ENCODE peak calls at places on chromosomes 2 and 18, in ten cellular contexts. P, D, H, E, C, X, F, B, R and W are unnamed samples.

GRCh38 chr2:240401308-240401707 is 34.2 kb upstream of the GPC1 start:
- DNase-seq in P (peak; percentile 62), D (peak; percentile 18), H (no peak), E (no peak), C (no peak), X (no peak), F (no peak), B (no peak), R (no peak), W (no peak)

GRCh38 chr2:144659731-144660275 is 139.9 kb upstream of the ZEB2 start:
- DNase-seq in P (no peak), D (no peak), H (no peak), E (peak; percentile 69), C (no peak), X (peak; percentile 99), F (peak; percentile 96), B (no peak), R (peak; percentile 100), W (no peak)

GRCh38 chr2:42371621-42372473 is 10.8 kb upstream of the COX7A2L start:
- DNase-seq in P (no peak), D (no peak), H (no peak), E (no peak), C (no peak), X (no peak), F (no peak), B (no peak), R (peak; percentile 21), W (no peak)

GRCh38 chr2:229340086-229340760 is 69.1 kb upstream of the PID1 start:
- DNase-seq in P (no peak), D (no peak), H (no peak), E (no peak), C (no peak), X (peak; percentile 52), F (peak; percentile 53), B (no peak), R (peak; percentile 32), W (no peak)

GRCh38 chr2:224449212-224450147 is 47.6 kb upstream of the FAM124B start:
- DNase-seq in P (no peak), D (no peak), H (no peak), E (no peak), C (peak; percentile 44), X (no peak), F (peak; percentile 48), B (peak; percentile 42), R (peak; percentile 43), W (no peak)

GRCh38 chr18:3966985-3967856 is 487.9 kb downstream of the DLGAP1 start:
- DNase-seq in P (no peak), D (peak; percentile 46), H (no peak), E (no peak), C (no peak), X (peak; percentile 66), F (peak; percentile 29), B (no peak), R (no peak), W (no peak)

GRCh38 chr2:104786204-104786603 is 67.7 kb upstream of the POU3F3 start:
- DNase-seq in P (no peak), D (no peak), H (no peak), E (no peak), C (no peak), X (no peak), F (no peak), B (no peak), R (no peak), W (no peak)

GRCh38 chr2:186065491-186065890 is 326.9 kb downstream of the FSIP2 start:
- DNase-seq in P (no peak), D (no peak), H (no peak), E (no peak), C (no peak), X (no peak), F (peak; percentile 14), B (no peak), R (no peak), W (no peak)

GRCh38 chr2:86787701-86788100 is 3.0 kb downstream of the CD8A start:
- DNase-seq in P (no peak), D (no peak), H (no peak), E (no peak), C (no peak), X (no peak), F (no peak), B (no peak), R (no peak), W (no peak)

GRCh38 chr2:238784671-238785527 is 63.0 kb upstream of the TWIST2 start:
- DNase-seq in P (no peak), D (peak; percentile 72), H (peak; percentile 71), E (peak; percentile 89), C (peak; percentile 48), X (peak; percentile 29), F (peak; percentile 69), B (peak; percentile 70), R (peak; percentile 72), W (peak; percentile 59)

GRCh38 chr2:210617732-210618330 is 61.4 kb downstream of the CPS1 start:
- DNase-seq in P (no peak), D (no peak), H (no peak), E (no peak), C (peak; percentile 64), X (peak; percentile 27), F (peak; percentile 64), B (peak; percentile 31), R (peak; percentile 56), W (no peak)
- TF ChIP-seq CTCF in P (peak; percentile 33), D (peak; percentile 82), H (peak; percentile 69), E (no peak), C (peak; percentile 84), X (peak; percentile 78), F (peak; percentile 87), B (no peak), R (peak; percentile 70), W (peak; percentile 86)

GRCh38 chr2:234029150-234029733 is 21.3 kb upstream of the SPP2 start:
- DNase-seq in P (no peak), D (no peak), H (no peak), E (no peak), C (no peak), X (peak; percentile 71), F (peak; percentile 53), B (no peak), R (no peak), W (no peak)

GRCh38 chr2:234032301-234032856 is 18.1 kb upstream of the SPP2 start:
- DNase-seq in P (no peak), D (no peak), H (no peak), E (no peak), C (no peak), X (peak; percentile 86), F (peak; percentile 86), B (no peak), R (peak; percentile 64), W (no peak)

GRCh38 chr2:234033885-234034284 is 16.6 kb upstream of the SPP2 start:
- DNase-seq in P (no peak), D (no peak), H (no peak), E (no peak), C (no peak), X (no peak), F (no peak), B (no peak), R (no peak), W (no peak)

GRCh38 chr2:234031207-234031606 is 19.3 kb upstream of the SPP2 start:
- DNase-seq in P (no peak), D (no peak), H (no peak), E (no peak), C (no peak), X (peak; percentile 45), F (no peak), B (no peak), R (no peak), W (no peak)

GRCh38 chr2:234033174-234033573 is 17.3 kb upstream of the SPP2 start:
- DNase-seq in P (no peak), D (no peak), H (no peak), E (no peak), C (no peak), X (no peak), F (no peak), B (no peak), R (no peak), W (no peak)
- TF ChIP-seq CTCF in P (no peak), D (no peak), H (no peak), E (no peak), C (no peak), X (no peak), F (no peak), B (no peak), R (no peak), W (no peak)

DNA sequence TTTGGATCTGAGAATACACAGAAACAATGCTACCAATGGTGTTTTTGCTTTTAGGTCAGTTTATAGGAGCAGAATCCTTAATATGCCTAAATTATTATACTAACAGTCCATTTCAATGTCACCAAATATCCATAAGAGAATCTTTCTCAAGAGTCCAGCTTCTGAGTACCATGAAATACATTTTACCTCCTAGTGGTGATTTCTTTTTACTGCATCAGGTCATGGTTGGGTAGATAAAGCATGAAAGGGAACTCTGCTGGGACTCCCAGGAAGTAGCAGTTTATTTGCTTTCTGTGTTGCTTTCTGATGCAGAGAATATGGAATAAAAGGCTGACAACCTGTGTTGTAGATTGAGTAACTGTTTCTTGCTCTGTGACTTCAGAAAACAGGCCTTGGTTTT is 115.6 kb downstream of the PPP1R1C start:
- DNase-seq in P (no peak), D (no peak), H (no peak), E (no peak), C (peak; percentile 13), X (no peak), F (peak; percentile 43), B (no peak), R (peak; percentile 10), W (no peak)
- TF ChIP-seq CTCF in P (no peak), D (peak; percentile 62), H (no peak), E (no peak), C (no peak), X (peak; percentile 15), F (peak; percentile 56), B (no peak), R (peak; percentile 22), W (peak; percentile 22)

DNA sequence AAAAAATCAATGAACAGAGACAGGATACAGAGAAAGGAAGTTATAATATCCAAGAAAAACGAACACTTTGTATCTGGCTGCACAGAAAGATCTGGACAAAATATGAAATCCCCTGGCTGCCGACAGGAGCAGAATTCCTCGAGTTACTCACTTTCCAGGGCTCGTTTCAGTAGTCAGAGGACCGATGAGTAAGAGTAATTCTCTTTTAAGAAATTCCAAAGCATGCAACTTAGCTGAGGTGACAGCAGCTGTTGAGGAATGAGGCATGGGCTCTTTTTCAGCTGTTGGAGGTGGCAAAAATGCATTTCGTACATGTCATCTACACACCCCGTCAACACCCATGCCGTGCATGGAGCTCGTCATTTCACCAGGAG is 210.7 kb upstream of the SMIM21 start:
- DNase-seq in P (no peak), D (no peak), H (no peak), E (no peak), C (no peak), X (peak; percentile 84), F (no peak), B (no peak), R (peak; percentile 61), W (no peak)
- TF ChIP-seq CTCF in P (no peak), D (no peak), H (peak; percentile 10), E (no peak), C (no peak), X (no peak), F (no peak), B (no peak), R (no peak), W (no peak)

DNA sequence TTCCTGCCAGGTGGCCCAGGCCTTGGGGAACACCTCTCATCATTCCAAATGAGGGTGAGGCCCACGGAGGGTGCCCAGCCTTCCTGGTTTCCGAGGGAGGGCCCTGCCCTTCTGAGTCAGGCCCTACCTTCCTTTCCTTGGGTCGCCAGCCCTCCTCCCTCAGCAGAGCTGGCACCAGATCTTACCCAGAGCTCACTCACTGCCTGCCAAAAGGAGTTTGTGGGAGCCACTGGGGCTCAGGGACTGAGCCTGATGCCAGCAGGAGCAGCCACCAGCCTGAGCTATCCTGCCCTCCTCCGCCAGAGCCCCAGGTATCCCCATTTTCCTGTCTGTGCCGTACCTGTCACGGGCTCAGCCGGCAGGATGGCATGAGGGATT is 64.1 kb downstream of the NRP2 start:
- DNase-seq in P (no peak), D (no peak), H (no peak), E (no peak), C (no peak), X (no peak), F (peak; percentile 92), B (no peak), R (peak; percentile 77), W (no peak)
- TF ChIP-seq CTCF in P (no peak), D (no peak), H (no peak), E (no peak), C (no peak), X (no peak), F (no peak), B (no peak), R (no peak), W (no peak)